ENCODE peak calls at places on chromosomes 1 and 21, in ten cellular contexts. M, D, K, Q, J, W, G, C, F and U are unnamed samples.

GRCh38 chr1:119903443-119903835 is 7.1 kb upstream of the ADAM30 start:
- DNase-seq in K (peak; percentile 39), Q (no peak), W (no peak), J (no peak), M (no peak), D (no peak), F (peak; percentile 15), C (peak; percentile 10), G (no peak), U (no peak)

GRCh38 chr1:72109916-72110315 is 172.4 kb downstream of the NEGR1 start:
- DNase-seq in D (no peak), M (no peak), J (no peak), Q (no peak), W (no peak), F (no peak), G (no peak), C (no peak), K (no peak), U (no peak)

GRCh38 chr1:235888119-235888643 is 21.5 kb upstream of the LYST start:
- DNase-seq in G (no peak), W (no peak), C (no peak), K (no peak), D (no peak), M (peak; percentile 36), J (no peak), F (no peak), Q (peak; percentile 1), U (no peak)

GRCh38 chr1:19212167-19212566 is 2.1 kb upstream of the UBR4 start:
- DNase-seq in Q (no peak), F (no peak), K (no peak), M (no peak), J (no peak), C (no peak), G (no peak), W (no peak), D (no peak), U (no peak)

GRCh38 chr1:110770832-110771231 is 96.1 kb upstream of the KCNA3 start:
- DNase-seq in W (no peak), J (no peak), C (no peak), M (no peak), F (no peak), G (no peak), K (no peak), Q (no peak), D (no peak), U (no peak)

GRCh38 chr1:37792943-37793686 is 532 bp upstream of the MANEAL start:
- DNase-seq in W (no peak), Q (no peak), D (no peak), K (no peak), M (no peak), J (no peak), C (no peak), F (no peak), G (no peak), U (no peak)

GRCh38 chr1:79198841-79199240 is 192.3 kb upstream of the ADGRL4 start:
- DNase-seq in J (no peak), Q (no peak), G (no peak), D (no peak), M (no peak), W (no peak), K (peak; percentile 61), C (peak; percentile 80), F (peak; percentile 86), U (no peak)

GRCh38 chr1:109214695-109215623 is 1.2 kb downstream of the SARS1 start:
- DNase-seq in K (peak; percentile 95), W (peak; percentile 65), M (peak; percentile 13), J (no peak), C (peak; percentile 89), G (peak; percentile 59), F (peak; percentile 96), D (peak; percentile 39), Q (no peak), U (no peak)

GRCh38 chr1:245939756-245940345 is 567.2 kb downstream of the SMYD3 start:
- DNase-seq in M (no peak), G (no peak), Q (no peak), K (no peak), D (no peak), J (peak; percentile 24), W (no peak), F (no peak), C (no peak), U (no peak)

GRCh38 chr1:110787328-110788071 is 85.4 kb upstream of the CD53 start:
- DNase-seq in F (no peak), K (no peak), C (no peak), Q (peak; percentile 47), J (no peak), D (no peak), G (peak; percentile 57), M (peak; percentile 16), W (no peak), U (no peak)

GRCh38 chr1:11918779-11919519 is 7.3 kb downstream of the KIAA2013 start:
- DNase-seq in D (peak; percentile 76), Q (no peak), J (no peak), W (peak; percentile 44), G (no peak), K (peak; percentile 88), F (peak; percentile 57), C (peak; percentile 96), M (no peak), U (no peak)

GRCh38 chr1:235513495-235514366 is 9.5 kb upstream of the B3GALNT2 start:
- DNase-seq in J (peak; percentile 73), Q (peak; percentile 22), G (no peak), M (peak; percentile 54), K (peak; percentile 73), W (peak; percentile 24), C (peak; percentile 74), F (peak; percentile 92), D (no peak), U (no peak)

GRCh38 chr1:50332941-50333594 is 90.2 kb downstream of the DMRTA2 start:
- DNase-seq in K (peak; percentile 13), M (peak; percentile 33), G (peak; percentile 78), F (peak; percentile 54), W (peak; percentile 60), C (peak; percentile 68), J (peak; percentile 90), D (peak; percentile 37), Q (no peak), U (no peak)

GRCh38 chr1:166925791-166926483 is 49.4 kb downstream of the ILDR2 start:
- DNase-seq in F (no peak), G (no peak), K (peak; percentile 39), W (no peak), M (no peak), Q (no peak), C (peak; percentile 26), J (peak; percentile 46), D (no peak), U (no peak)

GRCh38 chr1:231861541-231862481 is 235.2 kb downstream of the DISC1 start:
- DNase-seq in K (peak; percentile 67), F (peak; percentile 29), W (no peak), M (no peak), C (peak; percentile 88), G (no peak), J (no peak), Q (no peak), D (no peak), U (no peak)

GRCh38 chr21:30232011-30232410 is 16.1 kb upstream of the CLDN8 start:
- DNase-seq in W (no peak), G (no peak), Q (no peak), M (no peak), C (peak; percentile 26), J (no peak), F (no peak), K (no peak), D (no peak), U (no peak)
- H3K9me3 ChIP-seq in W (no peaks in the 10 kb centered on the region), G (no peaks in the 10 kb centered on the region), Q (no peaks in the 10 kb centered on the region), M (no peaks in the 10 kb centered on the region), C (no peaks in the 10 kb centered on the region), J (no peaks in the 10 kb centered on the region), F (no peaks in the 10 kb centered on the region), K (peaks cover 2% of the 10 kb centered on the region), D (no peaks in the 10 kb centered on the region), U (no peaks in the 10 kb centered on the region)

GRCh38 chr1:48943826-48944225 is 167.1 kb upstream of the BEND5 start:
- DNase-seq in J (no peak), D (no peak), K (no peak), M (no peak), G (no peak), Q (no peak), C (peak; percentile 64), W (no peak), F (no peak), U (no peak)
- H3K9me3 ChIP-seq in J (no peaks in the 10 kb centered on the region), D (no peaks in the 10 kb centered on the region), K (peaks cover 15% of the 10 kb centered on the region), M (no peaks in the 10 kb centered on the region), G (no peaks in the 10 kb centered on the region), Q (no peaks in the 10 kb centered on the region), C (no peaks in the 10 kb centered on the region), W (no peaks in the 10 kb centered on the region), F (no peaks in the 10 kb centered on the region), U (no peaks in the 10 kb centered on the region)

GRCh38 chr1:101098907-101099306 is 73.3 kb upstream of the DPH5 start:
- DNase-seq in C (no peak), J (no peak), M (no peak), W (no peak), F (no peak), K (no peak), Q (no peak), D (no peak), G (no peak), U (no peak)

GRCh38 chr1:101101362-101101761 is 75.8 kb upstream of the DPH5 start:
- DNase-seq in C (peak; percentile 52), M (no peak), D (no peak), F (peak; percentile 40), W (no peak), G (no peak), J (no peak), Q (no peak), K (peak; percentile 56), U (no peak)

GRCh38 chr1:101105877-101106276 is 80.3 kb upstream of the DPH5 start:
- DNase-seq in Q (no peak), C (peak; percentile 57), G (no peak), M (no peak), D (no peak), W (no peak), K (peak; percentile 7), F (peak; percentile 69), J (no peak), U (no peak)

GRCh38 chr1:101100674-101101073 is 75.1 kb upstream of the DPH5 start:
- DNase-seq in J (no peak), C (no peak), W (no peak), G (no peak), D (no peak), Q (no peak), K (no peak), M (no peak), F (no peak), U (no peak)

GRCh38 chr1:101102757-101103156 is 77.2 kb upstream of the DPH5 start:
- DNase-seq in D (no peak), G (no peak), C (no peak), F (no peak), Q (no peak), J (no peak), W (no peak), K (no peak), M (no peak), U (no peak)
- H3K9me3 ChIP-seq in D (no peaks in the 10 kb centered on the region), G (no peaks in the 10 kb centered on the region), C (no peaks in the 10 kb centered on the region), F (no peaks in the 10 kb centered on the region), Q (no peaks in the 10 kb centered on the region), J (no peaks in the 10 kb centered on the region), W (no peaks in the 10 kb centered on the region), K (no peaks in the 10 kb centered on the region), M (no peaks in the 10 kb centered on the region), U (no peaks in the 10 kb centered on the region)

DNA sequence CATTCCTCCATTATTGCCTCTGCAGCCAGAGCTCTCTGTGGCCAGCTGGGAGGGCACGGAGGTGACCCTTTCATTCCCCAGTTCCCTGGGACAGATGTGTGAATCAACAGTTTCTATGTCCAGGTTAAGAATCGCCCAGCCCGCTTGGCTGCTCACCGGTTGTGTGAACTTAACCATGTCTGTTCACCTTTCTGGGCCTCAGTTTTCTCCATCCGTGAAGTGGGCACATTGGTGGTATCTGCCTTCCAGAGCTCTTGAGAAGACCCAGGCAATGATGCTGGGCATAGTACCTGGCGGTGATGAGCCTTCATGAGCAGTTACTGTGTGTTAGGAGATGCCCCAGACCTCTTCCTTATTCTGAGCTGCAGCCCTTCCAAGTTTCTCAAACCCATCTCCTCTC is 238.3 kb downstream of the MATN1 start:
- DNase-seq in J (no peak), D (no peak), F (no peak), K (no peak), G (no peak), M (no peak), W (no peak), C (no peak), Q (no peak), U (peak; percentile 17)
- H3K9me3 ChIP-seq in J (no peaks in the 10 kb centered on the region), D (no peaks in the 10 kb centered on the region), F (peaks cover 53% of the 10 kb centered on the region), K (peaks cover 32% of the 10 kb centered on the region), G (peaks cover 6% of the 10 kb centered on the region), M (no peaks in the 10 kb centered on the region), W (no peaks in the 10 kb centered on the region), C (no peaks in the 10 kb centered on the region), Q (peaks cover 10% of the 10 kb centered on the region), U (peaks cover 19% of the 10 kb centered on the region)